ENCODE peak calls at places on chromosomes 6 and 20, in six cellular contexts. D is GM12891, K is K562, I is H1, E is GM12878, J is HepG2. M is an unnamed sample.

GRCh38 chr6:165616116-165616515 is 46.9 kb downstream of the PDE10A start:
- DNase-seq in K (no peak), J (no peak), D (no peak), E (no peak), I (no peak), M (no peak)

GRCh38 chr6:167849846-167850459 is 23.2 kb downstream of the AFDN start:
- DNase-seq in J (peak; percentile 86), D (no peak), K (no peak), E (no peak), I (no peak), M (no peak)

GRCh38 chr6:110178626-110179405 is 654 bp downstream of the WASF1 start:
- DNase-seq in K (peak; percentile 34), E (no peak), J (peak; percentile 74), D (no peak), I (peak; percentile 59), M (no peak)

GRCh38 chr20:38190936-38191371 is 25.9 kb upstream of the TGM2 start:
- DNase-seq in E (no peak), J (no peak), I (no peak), K (no peak), D (no peak), M (no peak)

GRCh38 chr20:16351415-16351814 is 221.8 kb downstream of the KIF16B start:
- DNase-seq in E (no peak), I (no peak), D (no peak), J (no peak), K (no peak), M (no peak)

GRCh38 chr20:41028359-41029149 is at the start of gene TOP1:
- DNase-seq in E (peak; percentile 98), D (peak; percentile 99), K (peak; percentile 99), I (peak; percentile 100), J (peak; percentile 100), M (peak; percentile 99)

GRCh38 chr6:52929321-52930164 is 20.0 kb upstream of the GSTA3 start:
- DNase-seq in K (peak; percentile 34), I (no peak), D (no peak), J (peak; percentile 43), E (no peak), M (no peak)

GRCh38 chr20:59063358-59064213 is 21.0 kb upstream of the PRELID3B start:
- DNase-seq in D (no peak), K (no peak), I (no peak), J (no peak), E (no peak), M (no peak)

GRCh38 chr20:49460916-49461315 is 21.6 kb downstream of the KCNB1 start:
- DNase-seq in E (no peak), K (no peak), J (no peak), D (no peak), I (no peak), M (no peak)

GRCh38 chr6:70717038-70717801 is 49.5 kb downstream of the SMAP1 start:
- DNase-seq in K (no peak), D (peak; percentile 2), E (no peak), J (no peak), I (no peak), M (no peak)

GRCh38 chr6:169825558-169826225 is 74.3 kb downstream of the ERMARD start:
- DNase-seq in K (no peak), E (no peak), I (peak; percentile 33), J (no peak), D (no peak), M (no peak)

GRCh38 chr6:168196385-168196860 is 117.4 kb upstream of the FRMD1 start:
- DNase-seq in I (no peak), J (peak; percentile 72), K (no peak), D (no peak), E (no peak), M (no peak)

GRCh38 chr20:37349517-37350491 is 3.9 kb downstream of the SRC start:
- DNase-seq in J (no peak), I (no peak), E (no peak), D (no peak), K (no peak), M (no peak)

GRCh38 chr20:38685853-38686473 is 38.3 kb upstream of the SLC32A1 start:
- DNase-seq in I (peak; percentile 85), E (no peak), K (peak; percentile 55), D (no peak), J (peak; percentile 63), M (no peak)

GRCh38 chr6:119276211-119276610 is 73.3 kb downstream of the MAN1A1 start:
- DNase-seq in J (no peak), D (no peak), K (no peak), I (no peak), E (no peak), M (no peak)

GRCh38 chr6:144744720-144745119 is 459.6 kb downstream of the UTRN start:
- DNase-seq in D (no peak), E (no peak), J (peak; percentile 21), I (no peak), K (no peak), M (no peak)

GRCh38 chr6:144746902-144747469 is 461.9 kb downstream of the UTRN start:
- DNase-seq in J (no peak), D (no peak), I (no peak), K (no peak), E (no peak), M (no peak)

GRCh38 chr6:144741659-144742058 is 456.5 kb downstream of the UTRN start:
- DNase-seq in K (no peak), D (no peak), J (peak; percentile 6), E (no peak), I (no peak), M (no peak)

GRCh38 chr6:144742779-144743178 is 457.6 kb downstream of the UTRN start:
- DNase-seq in D (no peak), E (no peak), J (no peak), I (no peak), K (no peak), M (no peak)

DNA sequence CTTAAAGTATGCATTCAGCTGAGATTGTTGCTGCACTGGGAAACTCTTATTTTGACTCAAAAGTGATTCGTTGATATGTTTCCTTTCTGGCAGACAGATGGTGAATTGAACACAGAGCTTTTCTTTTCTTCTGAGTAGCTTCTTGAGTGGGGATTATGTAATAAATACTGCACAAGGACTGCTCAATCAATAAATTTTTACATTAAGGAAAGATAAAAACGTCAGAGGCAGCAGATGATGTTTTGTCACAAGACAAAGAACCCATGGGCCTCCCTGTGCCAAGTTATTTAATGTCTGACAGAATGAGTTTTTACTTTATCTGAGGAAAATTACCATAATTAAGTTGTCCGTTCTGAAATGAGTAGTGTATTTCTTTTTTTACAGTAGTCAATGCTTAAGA is 460.3 kb downstream of the UTRN start:
- DNase-seq in K (no peak), D (no peak), J (no peak), E (no peak), I (no peak), M (no peak)
- TF ChIP-seq POLR2AphosphoS5 in K (no peak), D (no peak), J (no peak), E (no peak), I (no peak), M (no peak)

GRCh38 chr20:24502184-24502583 is 32.8 kb downstream of the SYNDIG1 start:
- DNase-seq in K (no peak), E (no peak), D (no peak), I (peak; percentile 17), J (no peak), M (no peak)
- TF ChIP-seq TAF1 in K (no peak), E (no peak), D (no peak), I (no peak), J (no peak), M (no peak)

DNA sequence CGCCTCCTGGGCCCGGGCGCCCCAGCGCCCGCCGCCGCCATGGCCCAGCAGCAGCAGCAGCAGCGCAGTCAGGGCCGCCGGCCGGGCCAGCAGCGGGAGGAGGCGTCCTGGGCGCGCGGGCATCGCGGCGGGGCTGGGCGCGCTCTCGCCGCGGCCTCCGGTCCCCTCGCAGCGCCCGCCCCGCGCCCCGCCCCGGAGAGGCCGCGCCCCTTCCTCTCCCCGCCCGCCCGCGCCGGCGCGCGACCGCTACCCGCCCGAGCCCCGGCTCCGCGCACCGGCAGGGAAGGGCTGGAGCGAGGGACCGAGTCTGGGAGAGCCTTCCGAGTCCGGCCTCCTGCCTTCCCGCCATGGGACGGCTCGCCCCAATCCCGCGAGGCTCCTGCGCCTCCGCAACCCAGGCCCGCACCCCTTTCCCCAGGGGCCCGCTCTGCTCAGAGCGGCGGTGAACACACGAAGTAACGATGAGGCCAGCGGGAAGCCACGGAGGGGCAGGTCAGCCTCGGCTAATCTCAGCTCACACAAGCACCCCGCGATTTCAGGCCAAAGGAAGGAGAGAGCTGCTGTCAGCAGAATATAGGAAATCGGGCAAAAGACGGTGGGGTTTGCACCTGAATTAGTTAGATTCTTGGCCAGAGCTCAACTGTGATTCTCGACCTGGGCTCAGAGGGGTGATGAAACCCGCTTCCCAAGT is at the start of gene TXNDC5:
- DNase-seq in K (peak; percentile 93), E (no peak), J (peak; percentile 60), D (peak; percentile 76), I (peak; percentile 82), M (peak; percentile 77)
- TF ChIP-seq POLR2A in K (peak; percentile 53), E (peak; percentile 74), J (peak; percentile 83), D (no peak), I (peak; percentile 59), M (peak; percentile 61)

GRCh38 chr6:139370707-139371345 is 3.6 kb downstream of the CITED2 start:
- DNase-seq in E (no peak), D (no peak), J (no peak), K (no peak), I (no peak), M (no peak)

GRCh38 chr6:139369568-139370046 is 4.8 kb downstream of the CITED2 start:
- DNase-seq in K (peak; percentile 59), J (peak; percentile 48), E (no peak), D (no peak), I (no peak), M (no peak)

GRCh38 chr6:139369068-139369467 is 5.4 kb downstream of the CITED2 start:
- DNase-seq in I (no peak), D (no peak), J (no peak), E (no peak), K (no peak), M (no peak)

GRCh38 chr6:139371421-139372253 is 2.8 kb downstream of the CITED2 start:
- DNase-seq in J (no peak), D (no peak), K (no peak), E (no peak), I (no peak), M (no peak)

GRCh38 chr6:139370047-139370706 is 4.3 kb downstream of the CITED2 start:
- DNase-seq in D (no peak), K (no peak), J (peak; percentile 95), E (no peak), I (no peak), M (no peak)
- TF ChIP-seq POLR2AphosphoS5 in D (no peak), K (no peak), J (no peak), E (no peak), I (no peak), M (no peak)

GRCh38 chr6:147054158-147054557 is 150.1 kb upstream of the STXBP5 start:
- DNase-seq in D (no peak), K (no peak), J (no peak), I (no peak), E (no peak), M (no peak)
- TF ChIP-seq TAF1 in D (no peak), K (no peak), J (no peak), I (no peak), E (no peak), M (no peak)